ENCODE peak calls at places on chromosomes 16 and 17, in nine cellular contexts. G is aorta; Z is stromal cell of bone marrow; K is Kasumi-1; T is OCI-M1; U is H1; W is stimulated activated CD4-positive, alpha-beta T cell treated with anti-CD3 and anti-CD28 coated beads, Interleukin-1b, Interleukin-23, amount 100 ng/mL, for 24 hours; D is C1 segment of cervical spinal cord; H is nephron progenitor cell. N is an unnamed sample.

GRCh38 chr17:4785311-4786110 is 653 bp downstream of the VMO1 start:
- DNase-seq in G (no peak), U (no peak), T (no peak), H (no peak), W (no peak), Z (no peak), K (no peak), D (no peak), N (no peak)

GRCh38 chr17:79075433-79075805 is 795 bp downstream of the ENGASE start:
- DNase-seq in H (no peak), Z (no peak), G (no peak), U (no peak), W (no peak), K (peak), T (no peak), D (peak), N (no peak)

GRCh38 chr16:68776821-68777485 is 39.9 kb downstream of the CDH1 start:
- DNase-seq in U (no peak), K (no peak), Z (no peak), D (no peak), T (no peak), W (no peak), G (no peak), H (no peak), N (no peak)

GRCh38 chr17:30405161-30405560 is 26.4 kb downstream of the CPD start:
- DNase-seq in U (no peak), Z (no peak), H (no peak), W (no peak), T (no peak), K (no peak), G (no peak), D (no peak), N (no peak)

GRCh38 chr17:29039764-29040598 is 3.0 kb upstream of the PIPOX start:
- DNase-seq in G (no peak), U (no peak), K (no peak), W (no peak), T (no peak), Z (peak), H (no peak), D (peak), N (no peak)

GRCh38 chr16:64417711-64418227 is 704.1 kb downstream of the CDH11 start:
- DNase-seq in K (no peak), Z (peak), W (no peak), U (no peak), G (no peak), H (no peak), D (no peak), T (no peak), N (no peak)

GRCh38 chr17:67063146-67063545 is 18.8 kb downstream of the CACNG1 start:
- DNase-seq in D (no peak), H (no peak), Z (no peak), K (no peak), T (no peak), W (no peak), U (peak), G (no peak), N (no peak)

GRCh38 chr17:30824002-30824355 is 513 bp downstream of the CRLF3 start:
- DNase-seq in W (peak), G (no peak), D (peak), T (peak), K (peak), U (no peak), H (peak), Z (no peak), N (no peak)

GRCh38 chr17:28485049-28485448 is 11.6 kb downstream of the SLC13A2 start:
- DNase-seq in D (no peak), G (no peak), U (no peak), H (no peak), T (no peak), Z (no peak), K (no peak), W (no peak), N (no peak)